ENCODE peak calls at places on chromosomes 3 and 15, in eight cellular contexts. C is NCI-H1436; V is retina; J is head of caudate nucleus; F is NCI-H524 treated with DMSO at 0.1 percent for 48 hours; K is activated naive CD4-positive, alpha-beta T cell treated with anti-CD3 and anti-CD28 coated beads, Interleukin-2, amount 10 ng/mL, durations not matched to agents 7 days and 5 days; N is ELF-1; H is AG10803. P is an unnamed sample.
A peak's percentile ranks its signal among the peaks of the same experiment; 100 is the strongest.

GRCh38 chr3:61387817-61388216 is 136.6 kb upstream of the FHIT start:
- DNase-seq in C (no peak), V (no peak), J (no peak), F (no peak), K (no peak), N (no peak), H (no peak), P (no peak)

GRCh38 chr3:48674505-48674904 is 11.2 kb downstream of the NCKIPSD start:
- DNase-seq in C (no peak), V (no peak), J (no peak), F (no peak), K (no peak), N (no peak), H (no peak), P (no peak)

GRCh38 chr3:171833006-171833405 is 10.1 kb upstream of the TMEM212 start:
- DNase-seq in C (no peak), V (no peak), J (no peak), F (no peak), K (no peak), N (no peak), H (no peak), P (no peak)

GRCh38 chr3:30518201-30518864 is 88.1 kb upstream of the TGFBR2 start:
- DNase-seq in C (no peak), V (no peak), J (no peak), F (no peak), K (no peak), N (no peak), H (peak; percentile 80), P (no peak)

GRCh38 chr3:171458857-171459129 is 1.4 kb downstream of the TNIK start:
- DNase-seq in C (no peak), V (no peak), J (peak; percentile 36), F (no peak), K (no peak), N (peak; percentile 40), H (no peak), P (no peak)

GRCh38 chr3:78178740-78179139 is 1138.8 kb downstream of the ROBO2 start:
- DNase-seq in C (no peak), V (no peak), J (no peak), F (no peak), K (no peak), N (no peak), H (no peak), P (no peak)

GRCh38 chr3:37856381-37856780 is 5.3 kb upstream of the CTDSPL start:
- DNase-seq in C (no peak), V (no peak), J (no peak), F (no peak), K (no peak), N (no peak), H (no peak), P (no peak)

GRCh38 chr3:173892547-173892946 is 495.0 kb downstream of the NLGN1 start:
- DNase-seq in C (no peak), V (no peak), J (no peak), F (no peak), K (no peak), N (no peak), H (no peak), P (no peak)

GRCh38 chr3:152773633-152774032 is 61.3 kb upstream of the P2RY1 start:
- DNase-seq in C (no peak), V (no peak), J (no peak), F (no peak), K (no peak), N (no peak), H (no peak), P (no peak)

GRCh38 chr3:104323226-104323625 is 1043.5 kb upstream of the ALCAM start:
- DNase-seq in C (no peak), V (no peak), J (no peak), F (no peak), K (no peak), N (peak; percentile 22), H (no peak), P (no peak)

GRCh38 chr15:31481157-31481556 is 154.5 kb downstream of the KLF13 start:
- DNase-seq in C (no peak), V (no peak), J (no peak), F (no peak), K (no peak), N (no peak), H (no peak), P (peak; percentile 58)

GRCh38 chr3:37129871-37130270 is 44.5 kb downstream of the LRRFIP2 start:
- DNase-seq in C (no peak), V (no peak), J (no peak), F (no peak), K (no peak), N (no peak), H (peak; percentile 46), P (no peak)

GRCh38 chr3:144369151-144369879 is 397.7 kb downstream of the DIPK2A start:
- DNase-seq in C (no peak), V (peak; percentile 9), J (no peak), F (no peak), K (no peak), N (no peak), H (no peak), P (no peak)

GRCh38 chr15:100192092-100192695 is 149.6 kb downstream of the ADAMTS17 start:
- DNase-seq in C (peak; percentile 20), V (peak; percentile 29), J (no peak), F (no peak), K (no peak), N (peak; percentile 81), H (no peak), P (no peak)

GRCh38 chr3:197242784-197243432 is 55.5 kb downstream of the DLG1 start:
- DNase-seq in C (no peak), V (no peak), J (no peak), F (no peak), K (no peak), N (no peak), H (no peak), P (no peak)